ENCODE peak calls at places on chromosomes 2 and 18, in four cellular contexts. T, R, K and P are unnamed samples.

GRCh38 chr2:40690036-40690435 is 238.1 kb upstream of the SLC8A1 start:
- DNase-seq in T (no peak), R (no peak), K (no peak), P (peak)

GRCh38 chr2:18345848-18346247 is 214.6 kb downstream of the RDH14 start:
- DNase-seq in T (no peak), R (peak), K (no peak), P (peak)

GRCh38 chr18:42882146-42882545 is 233.3 kb downstream of the RIT2 start:
- DNase-seq in T (no peak), R (no peak), K (no peak), P (no peak)

GRCh38 chr2:904243-905024 is 46.2 kb upstream of the SNTG2 start:
- DNase-seq in T (no peak), R (no peak), K (no peak), P (no peak)

GRCh38 chr2:198273670-198274069 is 469.3 kb downstream of the PLCL1 start:
- DNase-seq in T (peak), R (no peak), K (no peak), P (no peak)

GRCh38 chr2:16653799-16654198 is 11.8 kb downstream of the CYRIA start:
- DNase-seq in T (no peak), R (no peak), K (no peak), P (no peak)

GRCh38 chr2:25664531-25665307 is 8.7 kb downstream of the DTNB start:
- DNase-seq in T (no peak), R (no peak), K (peak), P (peak)

GRCh38 chr2:239518286-239519080 is 117.7 kb upstream of the HDAC4 start:
- DNase-seq in T (no peak), R (no peak), K (no peak), P (no peak)

GRCh38 chr18:35717182-35717581 is 135.6 kb downstream of the GALNT1 start:
- DNase-seq in T (no peak), R (no peak), K (no peak), P (no peak)

GRCh38 chr2:69119104-69119503 is 106.1 kb downstream of the ANTXR1 start:
- DNase-seq in T (no peak), R (no peak), K (no peak), P (no peak)